ENCODE peak calls at places on chromosomes 3 and 15, in seven cellular contexts. X is brain microvascular endothelial cell, J is WERI-Rb-1, T is left lung, Z is H1, R is transverse colon, I is body of pancreas. O is an unnamed sample.

GRCh38 chr3:9838856-9839255 is 5.0 kb downstream of the RPUSD3 start:
- DNase-seq in I (no peak), J (no peak), T (no peak), Z (no peak), R (no peak), X (no peak), O (no peak)

GRCh38 chr3:111846717-111847116 is 12.3 kb upstream of the PHLDB2 start:
- DNase-seq in I (no peak), Z (no peak), J (no peak), T (no peak), R (no peak), X (peak; percentile 67), O (no peak)

GRCh38 chr3:132351222-132351806 is 34.1 kb downstream of the ACP3 start:
- DNase-seq in I (no peak), T (no peak), Z (no peak), R (no peak), X (no peak), J (no peak), O (no peak)

GRCh38 chr3:62134061-62134496 is 239.3 kb downstream of the FEZF2 start:
- DNase-seq in I (peak; percentile 4), Z (no peak), T (peak; percentile 37), J (no peak), X (no peak), R (peak; percentile 75), O (peak; percentile 49)

GRCh38 chr3:113211370-113212154 is at the start of gene BOC:
- DNase-seq in T (no peak), R (no peak), Z (no peak), X (no peak), J (peak; percentile 19), I (peak; percentile 50), O (no peak)

GRCh38 chr3:12148183-12148940 is 10.3 kb downstream of the TIMP4 start:
- DNase-seq in Z (no peak), R (peak; percentile 21), T (no peak), X (no peak), I (peak; percentile 10), J (no peak), O (peak; percentile 57)

GRCh38 chr15:48414015-48414414 is 82.8 kb downstream of the DUT start:
- DNase-seq in T (no peak), X (no peak), J (no peak), Z (no peak), R (no peak), I (no peak), O (no peak)

GRCh38 chr3:14548321-14548729 is 8.2 kb upstream of the GRIP2 start:
- DNase-seq in R (peak; percentile 51), J (peak; percentile 88), I (peak; percentile 62), T (peak; percentile 54), Z (peak; percentile 23), X (peak; percentile 65), O (peak; percentile 28)

GRCh38 chr15:68208136-68208535 is 3.0 kb upstream of the CALML4 start:
- DNase-seq in I (no peak), X (no peak), T (no peak), Z (no peak), J (no peak), R (no peak), O (no peak)

GRCh38 chr3:54358969-54359648 is 236.8 kb downstream of the CACNA2D3 start:
- DNase-seq in I (no peak), Z (no peak), J (no peak), T (no peak), X (no peak), R (no peak), O (no peak)

GRCh38 chr3:106001923-106002322 is 133.1 kb upstream of the CBLB start:
- DNase-seq in X (no peak), I (no peak), R (no peak), T (no peak), J (no peak), Z (no peak), O (no peak)

GRCh38 chr3:52783211-52783555 is 5.8 kb downstream of the ITIH1 start:
- DNase-seq in J (no peak), I (no peak), X (no peak), Z (no peak), T (no peak), R (peak; percentile 4), O (no peak)

GRCh38 chr3:184647405-184647936 is 64.4 kb downstream of the MAGEF1 start:
- DNase-seq in J (no peak), X (no peak), Z (no peak), R (no peak), T (no peak), I (no peak), O (no peak)

GRCh38 chr3:152151216-152151874 is 117.4 kb upstream of the MBNL1 start:
- DNase-seq in X (no peak), J (no peak), I (no peak), Z (no peak), R (no peak), T (no peak), O (no peak)

GRCh38 chr3:88462241-88462640 is 312.5 kb downstream of the C3orf38 start:
- DNase-seq in Z (no peak), I (no peak), R (no peak), T (no peak), J (no peak), X (peak; percentile 11), O (no peak)

GRCh38 chr3:149339931-149340309 is 6.5 kb upstream of the TM4SF18 start:
- DNase-seq in Z (peak; percentile 58), J (no peak), T (peak; percentile 80), I (peak; percentile 89), X (peak; percentile 97), R (peak; percentile 46), O (peak; percentile 57)

GRCh38 chr15:67146875-67147381 is 81.5 kb downstream of the SMAD3 start:
- DNase-seq in X (peak; percentile 88), T (no peak), I (no peak), J (no peak), R (peak; percentile 82), Z (no peak), O (no peak)

GRCh38 chr3:100553618-100554372 is 55.6 kb upstream of the ADGRG7 start:
- DNase-seq in J (no peak), R (no peak), X (no peak), I (no peak), T (no peak), Z (no peak), O (no peak)

GRCh38 chr3:109047366-109047765 is 70.6 kb downstream of the MORC1 start:
- DNase-seq in Z (no peak), J (no peak), T (no peak), I (no peak), R (no peak), X (no peak), O (no peak)

GRCh38 chr15:35078221-35078915 is 6.7 kb downstream of the NANOGP8 start:
- DNase-seq in J (peak; percentile 42), R (peak; percentile 14), Z (no peak), T (no peak), X (peak; percentile 5), I (peak; percentile 42), O (peak; percentile 56)

GRCh38 chr3:33737146-33737545 is 19.1 kb upstream of the CLASP2 start:
- DNase-seq in X (no peak), J (no peak), T (no peak), I (no peak), R (no peak), Z (no peak), O (no peak)

GRCh38 chr3:51799879-51800757 is 21.1 kb upstream of the IQCF6 start:
- DNase-seq in R (no peak), J (peak; percentile 55), Z (no peak), I (peak; percentile 49), T (no peak), X (peak; percentile 74), O (no peak)

GRCh38 chr3:69273895-69274294 is 112.0 kb downstream of the FRMD4B start:
- DNase-seq in R (no peak), I (no peak), X (peak; percentile 57), J (no peak), T (no peak), Z (no peak), O (no peak)

GRCh38 chr15:99390667-99391066 is 139.4 kb downstream of the LRRC28 start:
- DNase-seq in J (no peak), I (no peak), Z (peak; percentile 25), T (no peak), R (no peak), X (no peak), O (no peak)

DNA sequence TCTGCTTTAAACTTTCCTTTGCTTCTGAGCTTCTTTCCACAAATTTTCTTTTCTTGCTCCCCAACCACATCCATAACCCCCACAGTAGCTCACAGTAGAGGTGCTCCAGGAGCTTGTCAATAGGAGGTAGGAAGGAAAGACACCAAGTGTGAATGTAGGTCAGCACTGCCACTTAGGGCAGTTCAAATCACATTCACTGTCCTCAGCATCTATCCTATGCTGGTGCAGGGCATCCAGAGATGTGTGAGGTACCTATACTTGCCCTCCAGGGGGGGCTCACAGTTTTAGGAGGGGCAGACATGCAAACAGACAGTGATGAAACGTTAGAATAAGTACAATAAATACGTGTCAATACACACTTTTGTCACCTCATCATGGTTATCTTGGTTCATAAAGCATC is 1.5 kb upstream of the SPSB4 start:
- DNase-seq in Z (no peak), X (no peak), R (no peak), J (peak; percentile 46), I (no peak), T (no peak), O (no peak)
- TF ChIP-seq CTCF in Z (peak; percentile 49), X (peak; percentile 53), R (no peak), J (peak; percentile 38), I (no peak), T (no peak), O (no peak)

DNA sequence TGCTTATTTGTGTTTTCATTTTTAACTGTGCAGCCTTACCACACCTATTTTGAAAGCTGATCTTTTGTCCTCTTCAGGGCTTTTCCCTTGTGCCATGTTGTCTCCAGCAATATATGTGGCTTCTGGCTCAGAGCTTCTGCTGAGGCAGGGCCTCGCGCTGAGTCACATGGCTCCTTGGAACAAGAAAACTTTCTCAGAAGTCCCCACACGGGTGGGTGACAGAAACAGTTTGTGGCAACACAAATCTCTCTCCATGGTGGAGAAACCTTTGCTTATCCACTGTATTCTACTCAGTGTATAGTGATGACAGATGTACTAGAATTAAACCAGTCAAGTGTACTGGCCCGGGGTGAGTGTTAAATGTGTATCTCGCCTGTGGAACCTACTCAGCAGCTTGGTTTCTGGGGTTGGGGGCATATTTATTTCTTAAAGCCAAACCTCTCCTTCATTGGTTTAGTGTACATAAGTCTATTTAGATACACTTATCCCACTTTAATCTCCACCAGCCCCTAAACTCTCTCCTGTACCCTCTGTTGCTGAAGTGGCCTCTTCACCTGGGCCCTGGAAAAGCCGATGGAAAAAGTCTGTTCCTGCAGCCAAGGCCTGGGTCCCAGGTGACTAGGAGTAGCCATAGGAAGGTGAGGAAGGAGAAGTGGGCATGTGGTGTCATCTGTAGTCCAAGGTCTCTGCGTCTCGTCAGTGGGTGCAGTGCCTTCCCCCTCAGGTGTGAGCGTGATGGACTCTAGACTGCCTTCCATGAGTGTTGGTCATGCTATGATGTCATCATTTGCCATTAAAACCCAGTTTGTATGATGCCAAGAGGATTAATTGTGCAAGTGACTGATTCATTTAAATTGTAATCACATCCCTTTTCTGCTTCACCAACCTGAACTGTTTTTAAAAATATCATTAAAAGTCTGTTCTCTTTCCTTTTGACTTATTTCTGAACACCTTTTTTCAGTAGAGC is 3.2 kb upstream of the FBXL22 start:
- DNase-seq in R (no peak), T (no peak), Z (no peak), J (no peak), X (no peak), I (no peak), O (no peak)
- H3K27ac ChIP-seq in R (peak overlapping the region; percentile 97), T (no peak overlapping the region), Z (no peak overlapping the region), J (no peak overlapping the region), X (no peak overlapping the region), I (no peak overlapping the region), O (no peak overlapping the region)

GRCh38 chr15:69762373-69763148 is 309.9 kb downstream of the RPLP1 start:
- DNase-seq in X (no peak), R (no peak), T (no peak), J (peak; percentile 87), Z (no peak), I (no peak), O (no peak)
- TF ChIP-seq CTCF in X (peak; percentile 59), R (no peak), T (no peak), J (peak; percentile 58), Z (peak; percentile 62), I (no peak), O (no peak)

GRCh38 chr3:172044833-172045585 is 5.6 kb downstream of the FNDC3B start:
- DNase-seq in I (no peak), X (no peak), Z (no peak), J (no peak), T (no peak), R (no peak), O (no peak)
- H3K27ac ChIP-seq in I (peak overlapping the region; percentile 100), X (no peak overlapping the region), Z (no peak overlapping the region), J (no peak overlapping the region), T (no peak overlapping the region), R (no peak overlapping the region), O (no peak overlapping the region)

O was measured in Peyer's patch.